ENCODE peak calls at places on chromosome 6, in four cellular contexts. F is heart right ventricle; V is CD8-positive, alpha-beta T cell; K is body of pancreas. T is an unnamed sample.

GRCh38 chr6:132768051-132768517 is 10.4 kb upstream of the VNN2 start:
- DNase-seq in F (peak), K (peak), V (no peak), T (peak)

GRCh38 chr6:111793711-111794111 is 79.5 kb downstream of the FYN start:
- DNase-seq in F (no peak), V (peak), K (no peak), T (no peak)

GRCh38 chr6:169619650-169620049 is 82.2 kb downstream of the WDR27 start:
- DNase-seq in V (no peak), K (no peak), F (no peak), T (no peak)

GRCh38 chr6:145964948-145965366 is 799 bp upstream of the SHPRH start:
- DNase-seq in V (no peak), F (no peak), K (no peak), T (no peak)

GRCh38 chr6:36546664-36546957 is 668 bp downstream of the STK38 start:
- DNase-seq in V (no peak), K (no peak), F (no peak), T (no peak)

GRCh38 chr6:29834564-29835436 is 7.2 kb downstream of the HLA-G start:
- DNase-seq in V (peak), F (peak), K (peak), T (peak)

GRCh38 chr6:156013155-156013554 is 557.5 kb upstream of the NOX3 start:
- DNase-seq in K (no peak), F (no peak), V (no peak), T (no peak)

GRCh38 chr6:31180500-31180899 is 10.0 kb upstream of the POU5F1 start:
- DNase-seq in V (peak), K (no peak), F (peak), T (peak)

GRCh38 chr6:143108278-143108677 is 47.6 kb downstream of the AIG1 start:
- DNase-seq in K (no peak), F (no peak), V (no peak), T (no peak)

GRCh38 chr6:16840725-16841124 is 79.5 kb upstream of the ATXN1 start:
- DNase-seq in F (no peak), V (no peak), K (no peak), T (no peak)

GRCh38 chr6:166533205-166533824 is 53.2 kb downstream of the RAMACL start:
- DNase-seq in K (no peak), V (no peak), F (no peak), T (no peak)

GRCh38 chr6:90559931-90560330 is 26.9 kb downstream of the MAP3K7 start:
- DNase-seq in V (no peak), F (no peak), K (no peak), T (no peak)

GRCh38 chr6:25318589-25318988 is 39.4 kb downstream of the CARMIL1 start:
- DNase-seq in K (no peak), F (no peak), V (no peak), T (no peak)

GRCh38 chr6:169904051-169904922 is 152.9 kb downstream of the ERMARD start:
- DNase-seq in F (no peak), V (no peak), K (no peak), T (no peak)

GRCh38 chr6:3210024-3210610 is 17.3 kb downstream of the TUBB2B start:
- DNase-seq in V (no peak), F (no peak), K (no peak), T (no peak)

GRCh38 chr6:551405-551804 is 105.5 kb downstream of the HUS1B start:
- DNase-seq in F (no peak), K (no peak), V (no peak), T (no peak)

GRCh38 chr6:28922004-28922840 is 1.6 kb downstream of the TRIM27 start:
- DNase-seq in F (no peak), V (peak), K (peak), T (no peak)

GRCh38 chr6:48449002-48449401 is 338.0 kb upstream of the PTCHD4 start:
- DNase-seq in K (no peak), V (no peak), F (no peak), T (no peak)